ENCODE peak calls at places on chromosomes 16 and 17, in four cellular contexts. I is SK-N-MC, Y is mammary epithelial cell, O is neuronal stem cell. Q is an unnamed sample.

GRCh38 chr16:569445-570254 is at the start of gene PIGQ:
- DNase-seq in I (no peak), Y (peak; percentile 55), O (peak; percentile 74), Q (peak; percentile 80)

GRCh38 chr17:44961921-44962350 is 6.2 kb downstream of the C1QL1 start:
- DNase-seq in O (no peak), Y (no peak), I (no peak), Q (no peak)

GRCh38 chr16:17408296-17408695 is 62.5 kb downstream of the XYLT1 start:
- DNase-seq in O (no peak), I (no peak), Y (no peak), Q (no peak)

GRCh38 chr17:43070872-43071271 is 45.8 kb downstream of the RND2 start:
- DNase-seq in I (no peak), O (no peak), Y (no peak), Q (no peak)

GRCh38 chr17:21125862-21126261 is 902 bp upstream of the DHRS7B start:
- DNase-seq in Y (no peak), I (no peak), O (no peak), Q (no peak)

GRCh38 chr17:77695386-77695785 is 263.1 kb upstream of the TNRC6C start:
- DNase-seq in Y (no peak), O (no peak), I (no peak), Q (no peak)

GRCh38 chr17:55266051-55266957 is 1.5 kb downstream of the HLF start:
- DNase-seq in O (no peak), I (no peak), Y (no peak), Q (no peak)

GRCh38 chr17:34781071-34781470 is 180.2 kb downstream of the CCT6B start:
- DNase-seq in I (no peak), O (no peak), Y (no peak), Q (no peak)

GRCh38 chr17:17036520-17036998 is 5.7 kb upstream of the MPRIP start:
- DNase-seq in I (no peak), Y (no peak), O (no peak), Q (no peak)

GRCh38 chr17:77963441-77963840 is 4.9 kb downstream of the TNRC6C start:
- DNase-seq in I (peak; percentile 37), O (peak; percentile 53), Y (peak; percentile 59), Q (peak; percentile 83)

GRCh38 chr16:56558024-56558747 is 6.7 kb upstream of the MT4 start:
- DNase-seq in Y (peak; percentile 92), O (no peak), I (no peak), Q (peak; percentile 42)

GRCh38 chr17:19904412-19904811 is 36.7 kb upstream of the ULK2 start:
- DNase-seq in I (no peak), O (no peak), Y (no peak), Q (peak; percentile 42)

GRCh38 chr16:28106467-28106866 is 43.0 kb upstream of the GSG1L start:
- DNase-seq in I (no peak), Y (no peak), O (no peak), Q (no peak)

GRCh38 chr17:58677204-58677880 is 14.5 kb downstream of the TEX14 start:
- DNase-seq in Y (no peak), O (no peak), I (no peak), Q (no peak)

GRCh38 chr16:87368029-87368765 is 15.4 kb downstream of the FBXO31 start:
- DNase-seq in Y (no peak), I (no peak), O (no peak), Q (no peak)

DNA sequence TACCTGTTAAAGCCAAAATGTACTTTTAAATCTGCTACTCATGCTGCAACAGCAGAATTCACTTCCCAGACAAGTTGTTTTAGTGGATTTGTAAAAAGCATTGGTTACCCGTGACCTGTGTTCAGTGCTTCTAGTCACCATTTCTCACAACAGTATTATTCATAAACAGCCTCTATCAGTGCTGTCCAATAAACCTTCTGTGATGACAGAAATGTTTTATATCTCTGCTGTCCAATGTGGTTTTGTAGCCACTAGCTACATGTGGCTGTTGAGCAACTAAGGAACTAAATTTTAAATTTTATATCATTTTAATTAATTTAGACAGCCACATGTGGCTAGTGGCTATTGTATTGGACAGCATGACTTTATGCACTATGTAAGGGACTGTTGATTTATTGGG is 12.6 kb downstream of the MAP3K3 start:
- DNase-seq in I (no peak), Y (no peak), O (no peak), Q (no peak)
- H3K9ac ChIP-seq in I (no peak overlapping the region), Y (no peak overlapping the region), O (no peak overlapping the region), Q (no peak overlapping the region)

GRCh38 chr16:46885960-46886763 is 2.0 kb downstream of the GPT2 start:
- DNase-seq in I (no peak), O (peak; percentile 29), Y (peak; percentile 66), Q (peak; percentile 33)
- H3K9ac ChIP-seq in I (no peak overlapping the region), O (peak overlapping the region; percentile 56), Y (peak overlapping the region; percentile 56), Q (peak overlapping the region; percentile 93)

DNA sequence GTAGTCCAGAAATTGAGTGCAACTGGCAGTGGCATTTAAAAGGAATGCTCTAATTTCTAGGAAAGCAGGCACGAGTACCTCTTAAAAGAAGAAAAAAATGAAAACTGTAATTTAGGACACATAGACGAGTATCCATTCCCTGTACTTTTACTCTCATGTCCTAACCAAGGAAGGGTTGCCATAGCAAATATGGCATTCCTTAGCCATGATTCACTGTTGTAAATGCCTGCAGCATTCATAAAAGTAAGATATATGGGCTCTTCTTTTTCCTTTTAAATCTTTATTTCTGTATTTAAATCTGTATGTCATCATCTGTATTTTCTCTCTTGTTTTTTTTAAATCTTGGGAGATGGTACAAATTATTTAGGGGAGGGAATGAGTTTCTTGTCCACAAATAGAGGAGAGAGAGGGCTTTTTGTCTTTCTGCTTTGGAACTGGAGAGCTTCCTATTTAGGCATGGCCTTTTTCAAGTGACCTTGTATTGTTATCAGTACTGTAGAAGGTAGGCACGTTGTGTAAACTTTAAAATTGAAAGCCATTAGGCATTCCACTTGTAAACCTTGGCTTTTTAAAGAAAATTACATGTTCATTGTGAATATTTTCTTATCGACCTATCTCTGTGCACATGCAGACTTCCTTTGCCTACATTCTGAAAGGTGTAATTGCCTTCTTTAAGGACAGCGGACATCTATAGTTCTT is 50.0 kb downstream of the TENT4B start:
- DNase-seq in Y (peak; percentile 82), I (peak; percentile 56), O (no peak), Q (peak; percentile 93)
- H3K9ac ChIP-seq in Y (peak overlapping the region; percentile 89), I (peak overlapping the region; percentile 83), O (no peak overlapping the region), Q (peak overlapping the region; percentile 58)

DNA sequence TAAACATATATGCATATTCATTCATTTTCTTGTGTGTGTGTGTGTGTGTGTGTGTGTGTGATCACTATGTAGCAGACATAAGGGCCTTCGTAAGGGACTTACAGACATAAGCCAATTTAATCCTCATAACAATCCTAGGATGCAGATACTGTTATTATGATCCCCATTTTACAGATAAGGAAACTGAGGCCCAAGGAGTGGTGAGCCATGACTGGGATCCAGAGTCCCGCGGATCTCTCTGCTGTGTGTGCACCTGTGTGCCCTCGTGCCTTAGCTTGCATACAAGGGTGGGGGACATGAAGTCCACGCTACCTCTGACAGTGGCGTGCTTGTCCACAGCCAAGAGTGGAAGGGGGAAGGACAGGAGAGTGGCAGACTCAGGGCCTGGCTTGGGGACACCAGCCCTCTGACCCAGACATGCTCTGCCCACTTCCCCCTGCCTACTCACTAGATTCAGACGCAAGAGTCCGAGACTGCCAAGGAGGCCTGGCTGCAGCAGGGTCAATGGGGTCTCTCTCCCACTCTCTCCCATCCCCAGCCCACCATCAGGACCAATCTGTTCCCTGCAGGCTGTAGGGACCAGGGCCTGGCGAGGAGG is 9.8 kb upstream of the SMTNL2 start:
- DNase-seq in Y (no peak), O (no peak), I (no peak), Q (no peak)
- H3K9ac ChIP-seq in Y (no peak overlapping the region), O (no peak overlapping the region), I (no peak overlapping the region), Q (no peak overlapping the region)

DNA sequence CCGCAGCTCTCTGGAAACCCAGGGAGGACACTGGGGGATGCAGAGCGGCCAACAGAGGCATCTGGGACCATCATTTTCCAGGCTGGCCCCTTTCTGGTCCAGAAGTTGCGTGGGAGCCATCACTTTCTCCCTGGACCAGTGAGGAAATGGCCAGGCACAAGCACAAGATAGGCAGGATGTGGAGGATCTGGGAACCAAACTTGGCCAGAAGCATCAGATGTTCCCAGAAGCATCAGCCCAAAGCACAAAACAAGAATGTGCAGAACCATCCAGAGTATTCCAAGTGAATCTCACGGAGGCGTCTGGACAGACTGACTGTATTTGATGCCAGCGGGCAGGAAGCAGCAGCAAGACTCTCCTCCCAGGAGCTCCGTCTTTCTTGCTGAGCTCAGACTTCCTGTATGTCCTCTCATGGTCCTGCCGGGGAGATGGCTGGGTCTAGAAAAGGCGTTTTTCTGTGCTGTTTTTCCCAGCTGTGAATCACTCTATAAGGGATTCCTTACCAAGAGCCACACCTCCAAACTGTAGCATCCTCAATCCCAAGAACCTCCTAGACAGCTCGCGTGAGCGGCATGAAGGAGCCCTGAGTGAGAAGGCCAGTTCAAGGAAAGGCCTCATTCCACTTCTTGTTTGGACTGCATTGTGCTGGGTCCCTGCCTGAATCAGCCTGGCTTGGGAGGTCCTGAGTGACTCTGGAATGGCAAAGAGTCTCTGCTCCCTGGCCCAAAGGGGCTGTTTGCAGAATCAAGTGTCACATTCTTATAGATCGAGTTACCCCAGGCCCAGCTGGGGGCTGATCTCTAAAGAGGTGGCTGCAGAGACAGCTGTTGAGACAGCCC is 49.5 kb upstream of the MTSS2 start:
- DNase-seq in O (no peak), Y (no peak), I (no peak), Q (peak; percentile 70)
- H3K9ac ChIP-seq in O (no peak overlapping the region), Y (no peak overlapping the region), I (no peak overlapping the region), Q (peak overlapping the region; percentile 74)

DNA sequence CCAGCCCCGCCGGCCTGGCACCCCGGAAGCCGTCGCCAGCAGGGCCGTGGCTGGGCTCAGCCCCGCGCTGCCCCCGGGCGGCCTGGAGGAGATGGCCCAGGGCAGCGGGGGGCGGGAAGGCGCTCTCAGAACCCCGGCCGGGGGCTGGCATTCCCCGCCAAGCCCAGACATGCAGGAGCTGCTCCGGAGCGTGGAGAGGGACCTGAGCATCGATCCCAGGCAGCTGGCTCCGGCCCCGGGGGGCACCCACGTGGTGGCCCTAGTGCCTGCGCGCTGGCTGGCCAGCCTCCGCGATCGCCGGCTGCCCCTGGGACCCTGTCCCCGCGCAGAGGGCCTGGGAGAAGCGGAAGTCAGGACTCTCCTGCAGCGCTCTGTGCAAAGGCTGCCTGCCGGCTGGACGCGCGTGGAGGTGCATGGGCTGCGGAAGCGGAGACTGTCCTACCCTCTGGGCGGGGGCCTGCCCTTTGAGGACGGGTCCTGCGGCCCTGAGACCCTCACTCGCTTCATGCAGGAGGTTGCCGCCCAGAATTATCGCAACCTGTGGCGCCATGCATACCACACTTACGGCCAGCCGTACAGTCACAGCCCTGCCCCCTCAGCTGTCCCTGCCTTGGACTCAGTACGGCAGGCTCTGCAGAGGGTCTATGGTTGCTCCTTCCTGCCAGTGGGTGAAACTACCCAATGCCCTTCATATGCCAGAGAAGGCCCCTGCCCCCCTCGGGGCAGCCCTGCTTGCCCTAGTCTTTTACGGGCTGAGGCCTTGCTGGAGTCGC is 551 bp downstream of the WDR81 start:
- DNase-seq in O (no peak), Y (no peak), I (no peak), Q (no peak)
- H3K9ac ChIP-seq in O (peak overlapping the region; percentile 84), Y (no peak overlapping the region), I (peak overlapping the region; percentile 73), Q (peak overlapping the region; percentile 87)

GRCh38 chr16:85819245-85819644 is 19.8 kb downstream of the COX4I1 start:
- DNase-seq in I (no peak), Y (peak; percentile 64), O (peak; percentile 87), Q (peak; percentile 83)
- H3K9ac ChIP-seq in I (no peak overlapping the region), Y (no peak overlapping the region), O (no peak overlapping the region), Q (no peak overlapping the region)

GRCh38 chr17:4584125-4584834 is at the start of gene SMTNL2:
- DNase-seq in Y (no peak), O (no peak), I (no peak), Q (peak; percentile 29)
- H3K9ac ChIP-seq in Y (no peak within 1 kb of the TSS), O (peak within 1 kb of the TSS; percentile 97), I (peak within 1 kb of the TSS; percentile 64), Q (no peak within 1 kb of the TSS)

Q was measured in adipocyte.